ENCODE peak calls at places on chromosomes 11 and 22, in seven cellular contexts. One of them, this sample, is unnamed.

GRCh38 chr11:120709808-120710207 is 198.3 kb downstream of the GRIK4 start:
- DNase-seq in NCI-H774: no peak
- DNase-seq in T-helper 9 cell: no peak
- DNase-seq in putamen: no peak
- DNase-seq in AG09309: no peak
- DNase-seq in stimulated activated CD4-positive, alpha-beta T cell treated with anti-CD3 and anti-CD28 coated beads, Interleukin-4, amount 100 ng/mL, for 48 hours: no peak
- DNase-seq in heart right ventricle: no peak
- DNase-seq in this sample: no peak

GRCh38 chr11:7582338-7582985 is 68.7 kb downstream of the PPFIBP2 start:
- DNase-seq in NCI-H774: no peak
- DNase-seq in T-helper 9 cell: no peak
- DNase-seq in putamen: no peak
- DNase-seq in AG09309: no peak
- DNase-seq in stimulated activated CD4-positive, alpha-beta T cell treated with anti-CD3 and anti-CD28 coated beads, Interleukin-4, amount 100 ng/mL, for 48 hours: no peak
- DNase-seq in heart right ventricle: no peak
- DNase-seq in this sample: no peak

GRCh38 chr22:31346255-31346732 is at the start of gene PATZ1:
- DNase-seq in NCI-H774: peak
- DNase-seq in T-helper 9 cell: peak
- DNase-seq in putamen: peak
- DNase-seq in AG09309: no peak
- DNase-seq in stimulated activated CD4-positive, alpha-beta T cell treated with anti-CD3 and anti-CD28 coated beads, Interleukin-4, amount 100 ng/mL, for 48 hours: peak
- DNase-seq in heart right ventricle: peak
- DNase-seq in this sample: peak

GRCh38 chr11:4903484-4903883 is at the start of gene OR51A7:
- DNase-seq in NCI-H774: no peak
- DNase-seq in T-helper 9 cell: no peak
- DNase-seq in putamen: no peak
- DNase-seq in AG09309: no peak
- DNase-seq in stimulated activated CD4-positive, alpha-beta T cell treated with anti-CD3 and anti-CD28 coated beads, Interleukin-4, amount 100 ng/mL, for 48 hours: no peak
- DNase-seq in heart right ventricle: no peak
- DNase-seq in this sample: no peak

GRCh38 chr11:5719703-5720495 is 16.3 kb upstream of the OR56B1 start:
- DNase-seq in NCI-H774: no peak
- DNase-seq in T-helper 9 cell: no peak
- DNase-seq in putamen: no peak
- DNase-seq in AG09309: no peak
- DNase-seq in stimulated activated CD4-positive, alpha-beta T cell treated with anti-CD3 and anti-CD28 coated beads, Interleukin-4, amount 100 ng/mL, for 48 hours: no peak
- DNase-seq in heart right ventricle: no peak
- DNase-seq in this sample: no peak

GRCh38 chr11:30610628-30611027 is 24.5 kb upstream of the MPPED2 start:
- DNase-seq in NCI-H774: no peak
- DNase-seq in T-helper 9 cell: no peak
- DNase-seq in putamen: no peak
- DNase-seq in AG09309: no peak
- DNase-seq in stimulated activated CD4-positive, alpha-beta T cell treated with anti-CD3 and anti-CD28 coated beads, Interleukin-4, amount 100 ng/mL, for 48 hours: no peak
- DNase-seq in heart right ventricle: no peak
- DNase-seq in this sample: no peak

GRCh38 chr11:93085097-93085496 is 112.7 kb downstream of the SLC36A4 start:
- DNase-seq in NCI-H774: no peak
- DNase-seq in T-helper 9 cell: no peak
- DNase-seq in putamen: peak
- DNase-seq in AG09309: no peak
- DNase-seq in stimulated activated CD4-positive, alpha-beta T cell treated with anti-CD3 and anti-CD28 coated beads, Interleukin-4, amount 100 ng/mL, for 48 hours: no peak
- DNase-seq in heart right ventricle: no peak
- DNase-seq in this sample: no peak

GRCh38 chr22:49929553-49929979 is 11.1 kb downstream of the CRELD2 start:
- DNase-seq in NCI-H774: no peak
- DNase-seq in T-helper 9 cell: peak
- DNase-seq in putamen: no peak
- DNase-seq in AG09309: no peak
- DNase-seq in stimulated activated CD4-positive, alpha-beta T cell treated with anti-CD3 and anti-CD28 coated beads, Interleukin-4, amount 100 ng/mL, for 48 hours: peak
- DNase-seq in heart right ventricle: no peak
- DNase-seq in this sample: peak

GRCh38 chr11:121714356-121714755 is 261.6 kb upstream of the SORL1-AS1 start:
- DNase-seq in NCI-H774: no peak
- DNase-seq in T-helper 9 cell: no peak
- DNase-seq in putamen: no peak
- DNase-seq in AG09309: no peak
- DNase-seq in stimulated activated CD4-positive, alpha-beta T cell treated with anti-CD3 and anti-CD28 coated beads, Interleukin-4, amount 100 ng/mL, for 48 hours: no peak
- DNase-seq in heart right ventricle: no peak
- DNase-seq in this sample: no peak

GRCh38 chr11:43787823-43788222 is 92.8 kb upstream of the ALKBH3 start:
- DNase-seq in NCI-H774: no peak
- DNase-seq in T-helper 9 cell: no peak
- DNase-seq in putamen: no peak
- DNase-seq in AG09309: no peak
- DNase-seq in stimulated activated CD4-positive, alpha-beta T cell treated with anti-CD3 and anti-CD28 coated beads, Interleukin-4, amount 100 ng/mL, for 48 hours: no peak
- DNase-seq in heart right ventricle: no peak
- DNase-seq in this sample: no peak

GRCh38 chr11:34308049-34308692 is 49.6 kb downstream of the ABTB2 start:
- DNase-seq in NCI-H774: no peak
- DNase-seq in T-helper 9 cell: no peak
- DNase-seq in putamen: no peak
- DNase-seq in AG09309: no peak
- DNase-seq in stimulated activated CD4-positive, alpha-beta T cell treated with anti-CD3 and anti-CD28 coated beads, Interleukin-4, amount 100 ng/mL, for 48 hours: no peak
- DNase-seq in heart right ventricle: no peak
- DNase-seq in this sample: no peak

GRCh38 chr22:37925767-37926166 is 19.7 kb downstream of the MICALL1 start:
- DNase-seq in NCI-H774: no peak
- DNase-seq in T-helper 9 cell: no peak
- DNase-seq in putamen: no peak
- DNase-seq in AG09309: no peak
- DNase-seq in stimulated activated CD4-positive, alpha-beta T cell treated with anti-CD3 and anti-CD28 coated beads, Interleukin-4, amount 100 ng/mL, for 48 hours: no peak
- DNase-seq in heart right ventricle: no peak
- DNase-seq in this sample: no peak

GRCh38 chr11:27395556-27396258 is 32.7 kb upstream of the CCDC34 start:
- DNase-seq in NCI-H774: peak
- DNase-seq in T-helper 9 cell: no peak
- DNase-seq in putamen: no peak
- DNase-seq in AG09309: no peak
- DNase-seq in stimulated activated CD4-positive, alpha-beta T cell treated with anti-CD3 and anti-CD28 coated beads, Interleukin-4, amount 100 ng/mL, for 48 hours: no peak
- DNase-seq in heart right ventricle: no peak
- DNase-seq in this sample: no peak

GRCh38 chr11:65102142-65103095 is 6.4 kb downstream of the VPS51 start:
- DNase-seq in NCI-H774: peak
- DNase-seq in T-helper 9 cell: no peak
- DNase-seq in putamen: peak
- DNase-seq in AG09309: no peak
- DNase-seq in stimulated activated CD4-positive, alpha-beta T cell treated with anti-CD3 and anti-CD28 coated beads, Interleukin-4, amount 100 ng/mL, for 48 hours: no peak
- DNase-seq in heart right ventricle: no peak
- DNase-seq in this sample: no peak

GRCh38 chr11:118126082-118126838 is 26.4 kb downstream of the SCN4B start:
- DNase-seq in NCI-H774: no peak
- DNase-seq in T-helper 9 cell: no peak
- DNase-seq in putamen: no peak
- DNase-seq in AG09309: no peak
- DNase-seq in stimulated activated CD4-positive, alpha-beta T cell treated with anti-CD3 and anti-CD28 coated beads, Interleukin-4, amount 100 ng/mL, for 48 hours: no peak
- DNase-seq in heart right ventricle: no peak
- DNase-seq in this sample: no peak

GRCh38 chr11:103892603-103893002 is 143.8 kb upstream of the DDI1 start:
- DNase-seq in NCI-H774: no peak
- DNase-seq in T-helper 9 cell: no peak
- DNase-seq in putamen: no peak
- DNase-seq in AG09309: no peak
- DNase-seq in stimulated activated CD4-positive, alpha-beta T cell treated with anti-CD3 and anti-CD28 coated beads, Interleukin-4, amount 100 ng/mL, for 48 hours: no peak
- DNase-seq in heart right ventricle: no peak
- DNase-seq in this sample: peak

GRCh38 chr11:15849265-15849664 is 507.1 kb downstream of the SOX6 start:
- DNase-seq in NCI-H774: no peak
- DNase-seq in T-helper 9 cell: no peak
- DNase-seq in putamen: no peak
- DNase-seq in AG09309: no peak
- DNase-seq in stimulated activated CD4-positive, alpha-beta T cell treated with anti-CD3 and anti-CD28 coated beads, Interleukin-4, amount 100 ng/mL, for 48 hours: no peak
- DNase-seq in heart right ventricle: no peak
- DNase-seq in this sample: no peak

GRCh38 chr11:104663190-104664140 is 234.8 kb downstream of the CASP12 start:
- DNase-seq in NCI-H774: no peak
- DNase-seq in T-helper 9 cell: no peak
- DNase-seq in putamen: no peak
- DNase-seq in AG09309: no peak
- DNase-seq in stimulated activated CD4-positive, alpha-beta T cell treated with anti-CD3 and anti-CD28 coated beads, Interleukin-4, amount 100 ng/mL, for 48 hours: no peak
- DNase-seq in heart right ventricle: no peak
- DNase-seq in this sample: peak

GRCh38 chr11:134399293-134399654 is 12.8 kb downstream of the B3GAT1 start:
- DNase-seq in NCI-H774: no peak
- DNase-seq in T-helper 9 cell: no peak
- DNase-seq in putamen: no peak
- DNase-seq in AG09309: no peak
- DNase-seq in stimulated activated CD4-positive, alpha-beta T cell treated with anti-CD3 and anti-CD28 coated beads, Interleukin-4, amount 100 ng/mL, for 48 hours: no peak
- DNase-seq in heart right ventricle: no peak
- DNase-seq in this sample: no peak

GRCh38 chr11:46808804-46809431 is 37.2 kb downstream of the CKAP5 start:
- DNase-seq in NCI-H774: no peak
- DNase-seq in T-helper 9 cell: no peak
- DNase-seq in putamen: peak
- DNase-seq in AG09309: peak
- DNase-seq in stimulated activated CD4-positive, alpha-beta T cell treated with anti-CD3 and anti-CD28 coated beads, Interleukin-4, amount 100 ng/mL, for 48 hours: no peak
- DNase-seq in heart right ventricle: no peak
- DNase-seq in this sample: no peak

GRCh38 chr22:38465673-38466490 is 2.0 kb upstream of the KDELR3 start:
- DNase-seq in NCI-H774: no peak
- DNase-seq in T-helper 9 cell: no peak
- DNase-seq in putamen: no peak
- DNase-seq in AG09309: no peak
- DNase-seq in stimulated activated CD4-positive, alpha-beta T cell treated with anti-CD3 and anti-CD28 coated beads, Interleukin-4, amount 100 ng/mL, for 48 hours: no peak
- DNase-seq in heart right ventricle: no peak
- DNase-seq in this sample: no peak